ENCODE peak calls at places on chromosomes 3 and 15, in eight cellular contexts. One of them, this sample, is unnamed.

GRCh38 chr3:171260899-171261298 is 199.3 kb downstream of the TNIK start:
- DNase-seq in COR-L47: no peak
- DNase-seq in NCI-H1105 treated with DMSO at 0.1 percent for 48 hours: no peak
- DNase-seq in HTR-8/SVneo: no peak
- DNase-seq in Calu3: peak
- DNase-seq in endothelial cell: no peak
- DNase-seq in activated T-cell treated with anti-CD3 and anti-CD28 coated beads for 48 hours: no peak
- DNase-seq in cardiac muscle cell: no peak
- DNase-seq in this sample: no peak

GRCh38 chr3:35670408-35670807 is 31.1 kb downstream of the ARPP21 start:
- DNase-seq in Calu3: no peak
- DNase-seq in endothelial cell: no peak
- DNase-seq in activated T-cell treated with anti-CD3 and anti-CD28 coated beads for 48 hours: no peak
- DNase-seq in cardiac muscle cell: no peak
- DNase-seq in HTR-8/SVneo: no peak
- DNase-seq in COR-L47: no peak
- DNase-seq in NCI-H1105 treated with DMSO at 0.1 percent for 48 hours: no peak
- DNase-seq in this sample: no peak

GRCh38 chr3:33918357-33918756 is 119.9 kb downstream of the PDCD6IP start:
- DNase-seq in HTR-8/SVneo: no peak
- DNase-seq in Calu3: no peak
- DNase-seq in activated T-cell treated with anti-CD3 and anti-CD28 coated beads for 48 hours: no peak
- DNase-seq in COR-L47: no peak
- DNase-seq in NCI-H1105 treated with DMSO at 0.1 percent for 48 hours: no peak
- DNase-seq in cardiac muscle cell: no peak
- DNase-seq in endothelial cell: no peak
- DNase-seq in this sample: no peak

GRCh38 chr15:76994971-76995945 is at the start of gene PSTPIP1:
- DNase-seq in cardiac muscle cell: no peak
- DNase-seq in HTR-8/SVneo: no peak
- DNase-seq in endothelial cell: no peak
- DNase-seq in Calu3: no peak
- DNase-seq in NCI-H1105 treated with DMSO at 0.1 percent for 48 hours: no peak
- DNase-seq in COR-L47: no peak
- DNase-seq in activated T-cell treated with anti-CD3 and anti-CD28 coated beads for 48 hours: peak
- DNase-seq in this sample: no peak

GRCh38 chr3:195582947-195583346 is 793 bp downstream of the APOD start:
- DNase-seq in COR-L47: no peak
- DNase-seq in NCI-H1105 treated with DMSO at 0.1 percent for 48 hours: no peak
- DNase-seq in Calu3: peak
- DNase-seq in cardiac muscle cell: no peak
- DNase-seq in endothelial cell: no peak
- DNase-seq in HTR-8/SVneo: no peak
- DNase-seq in activated T-cell treated with anti-CD3 and anti-CD28 coated beads for 48 hours: no peak
- DNase-seq in this sample: no peak

GRCh38 chr3:15325228-15325627 is 7.2 kb downstream of the SH3BP5 start:
- DNase-seq in Calu3: no peak
- DNase-seq in activated T-cell treated with anti-CD3 and anti-CD28 coated beads for 48 hours: no peak
- DNase-seq in cardiac muscle cell: peak
- DNase-seq in HTR-8/SVneo: peak
- DNase-seq in endothelial cell: no peak
- DNase-seq in COR-L47: no peak
- DNase-seq in NCI-H1105 treated with DMSO at 0.1 percent for 48 hours: no peak
- DNase-seq in this sample: no peak

GRCh38 chr3:18556001-18556408 is 130.9 kb upstream of the SATB1 start:
- DNase-seq in Calu3: no peak
- DNase-seq in endothelial cell: no peak
- DNase-seq in NCI-H1105 treated with DMSO at 0.1 percent for 48 hours: no peak
- DNase-seq in activated T-cell treated with anti-CD3 and anti-CD28 coated beads for 48 hours: peak
- DNase-seq in cardiac muscle cell: no peak
- DNase-seq in COR-L47: no peak
- DNase-seq in HTR-8/SVneo: no peak
- DNase-seq in this sample: no peak

GRCh38 chr3:13394363-13394762 is 25.8 kb downstream of the NUP210 start:
- DNase-seq in NCI-H1105 treated with DMSO at 0.1 percent for 48 hours: no peak
- DNase-seq in cardiac muscle cell: no peak
- DNase-seq in endothelial cell: no peak
- DNase-seq in HTR-8/SVneo: no peak
- DNase-seq in COR-L47: no peak
- DNase-seq in activated T-cell treated with anti-CD3 and anti-CD28 coated beads for 48 hours: no peak
- DNase-seq in Calu3: no peak
- DNase-seq in this sample: no peak

GRCh38 chr15:46088486-46089437 is 453.9 kb downstream of the SQOR start:
- DNase-seq in HTR-8/SVneo: no peak
- DNase-seq in NCI-H1105 treated with DMSO at 0.1 percent for 48 hours: no peak
- DNase-seq in cardiac muscle cell: peak
- DNase-seq in Calu3: no peak
- DNase-seq in activated T-cell treated with anti-CD3 and anti-CD28 coated beads for 48 hours: no peak
- DNase-seq in COR-L47: no peak
- DNase-seq in endothelial cell: no peak
- DNase-seq in this sample: no peak

GRCh38 chr3:17411157-17411877 is 331.1 kb downstream of the TBC1D5 start:
- DNase-seq in HTR-8/SVneo: no peak
- DNase-seq in activated T-cell treated with anti-CD3 and anti-CD28 coated beads for 48 hours: no peak
- DNase-seq in Calu3: no peak
- DNase-seq in endothelial cell: no peak
- DNase-seq in cardiac muscle cell: peak
- DNase-seq in NCI-H1105 treated with DMSO at 0.1 percent for 48 hours: peak
- DNase-seq in COR-L47: no peak
- DNase-seq in this sample: no peak